ENCODE peak calls at places on chromosome 5, in four cellular contexts. B is heart left ventricle, Z is A549, J is transverse colon. N is an unnamed sample.

GRCh38 chr5:38285226-38285625 is 26.9 kb downstream of the EGFLAM start:
- DNase-seq in B (no peak), Z (no peak), J (no peak), N (no peak)

GRCh38 chr5:31639488-31640011 is 619 bp downstream of the PDZD2 start:
- DNase-seq in B (peak), Z (no peak), J (no peak), N (no peak)

GRCh38 chr5:119355636-119356383 is at the start of gene TNFAIP8:
- DNase-seq in B (peak), Z (no peak), J (peak), N (peak)

GRCh38 chr5:75337366-75338021 is 474 bp downstream of the HMGCR start:
- DNase-seq in B (peak), Z (no peak), J (peak), N (peak)

GRCh38 chr5:53095931-53096525 is 13.5 kb downstream of the MOCS2 start:
- DNase-seq in B (peak), Z (peak), J (peak), N (peak)

GRCh38 chr5:82931110-82931509 is 146.1 kb downstream of the TMEM167A start:
- DNase-seq in B (no peak), Z (no peak), J (no peak), N (no peak)

GRCh38 chr5:151079838-151080619 is 805 bp downstream of the TNIP1 start:
- DNase-seq in B (no peak), Z (peak), J (no peak), N (peak)

GRCh38 chr5:123448743-123449142 is 25.5 kb upstream of the CEP120 start:
- DNase-seq in B (no peak), Z (no peak), J (no peak), N (no peak)

GRCh38 chr5:5209101-5209500 is 69.0 kb downstream of the ADAMTS16 start:
- DNase-seq in B (no peak), Z (no peak), J (no peak), N (no peak)

GRCh38 chr5:93454896-93455295 is 126.1 kb downstream of the NR2F1-AS1 start:
- DNase-seq in B (no peak), Z (no peak), J (no peak), N (no peak)

GRCh38 chr5:36680066-36680465 is 73.7 kb downstream of the SLC1A3 start:
- DNase-seq in B (peak), Z (no peak), J (peak), N (no peak)

GRCh38 chr5:120466337-120467006 is 2.4 kb downstream of the PRR16 start:
- DNase-seq in B (no peak), Z (no peak), J (no peak), N (no peak)

GRCh38 chr5:111762895-111763294 is 5.9 kb upstream of the NREP start:
- DNase-seq in B (no peak), Z (no peak), J (no peak), N (no peak)

GRCh38 chr5:113043491-113043931 is 66.9 kb downstream of the DCP2 start:
- DNase-seq in B (peak), Z (no peak), J (no peak), N (peak)

GRCh38 chr5:172509405-172509781 is 55.1 kb upstream of the SH3PXD2B start:
- DNase-seq in B (peak), Z (no peak), J (peak), N (no peak)

GRCh38 chr5:151155777-151156731 is 1.5 kb downstream of the ANXA6 start:
- DNase-seq in B (peak), Z (no peak), J (peak), N (peak)

GRCh38 chr5:143435207-143435657 is 31.7 kb upstream of the NR3C1 start:
- DNase-seq in B (no peak), Z (no peak), J (peak), N (no peak)

GRCh38 chr5:151029179-151029855 is 8.9 kb downstream of the GPX3 start:
- DNase-seq in B (no peak), Z (no peak), J (no peak), N (no peak)

GRCh38 chr5:4651811-4652565 is 488.1 kb upstream of the ADAMTS16 start:
- DNase-seq in B (no peak), Z (no peak), J (no peak), N (no peak)

GRCh38 chr5:83927140-83927733 is 206.6 kb upstream of the HAPLN1 start:
- DNase-seq in B (peak), Z (peak), J (peak), N (peak)

GRCh38 chr5:169801324-169801777 is 164.3 kb downstream of the DOCK2 start:
- DNase-seq in B (no peak), Z (no peak), J (no peak), N (peak)

GRCh38 chr5:160312139-160312959 is at the start of gene CCNJL:
- DNase-seq in B (peak), Z (peak), J (peak), N (peak)

GRCh38 chr5:7916171-7916804 is 47.3 kb downstream of the MTRR start:
- DNase-seq in B (no peak), Z (no peak), J (no peak), N (no peak)

GRCh38 chr5:115888027-115888426 is 46.3 kb downstream of the AP3S1 start:
- DNase-seq in B (no peak), Z (no peak), J (no peak), N (peak)

GRCh38 chr5:133423618-133424282 is 188.6 kb downstream of the FSTL4 start:
- DNase-seq in B (peak), Z (peak), J (peak), N (peak)

GRCh38 chr5:88298425-88298824 is 29.8 kb upstream of the TMEM161B start:
- DNase-seq in B (no peak), Z (no peak), J (no peak), N (no peak)

GRCh38 chr5:168661593-168662485 is 82.7 kb upstream of the PANK3 start:
- DNase-seq in B (no peak), Z (no peak), J (no peak), N (no peak)

GRCh38 chr5:33937700-33938506 is 1.7 kb downstream of the RXFP3 start:
- DNase-seq in B (no peak), Z (no peak), J (no peak), N (no peak)

GRCh38 chr5:121969660-121970295 is 8.0 kb downstream of the SRFBP1 start:
- DNase-seq in B (no peak), Z (no peak), J (no peak), N (no peak)

GRCh38 chr5:145792840-145793239 is 42.3 kb downstream of the PRELID2 start:
- DNase-seq in B (no peak), Z (no peak), J (no peak), N (no peak)

GRCh38 chr5:172114875-172115422 is 73.1 kb downstream of the STK10 start:
- DNase-seq in B (peak), Z (no peak), J (peak), N (peak)

GRCh38 chr5:132222649-132223038 is 5.0 kb downstream of the P4HA2 start:
- DNase-seq in B (no peak), Z (no peak), J (no peak), N (no peak)

GRCh38 chr5:177133845-177134652 is 476 bp downstream of the NSD1 start:
- DNase-seq in B (peak), Z (peak), J (peak), N (peak)
- TF ChIP-seq POLR2A in B (no peak), Z (peak), J (peak), N (no peak)

GRCh38 chr5:74257645-74258328 is 382.7 kb downstream of the ENC1 start:
- DNase-seq in B (peak), Z (no peak), J (peak), N (peak)
- TF ChIP-seq POLR2A in B (no peak), Z (no peak), J (no peak), N (no peak)

DNA sequence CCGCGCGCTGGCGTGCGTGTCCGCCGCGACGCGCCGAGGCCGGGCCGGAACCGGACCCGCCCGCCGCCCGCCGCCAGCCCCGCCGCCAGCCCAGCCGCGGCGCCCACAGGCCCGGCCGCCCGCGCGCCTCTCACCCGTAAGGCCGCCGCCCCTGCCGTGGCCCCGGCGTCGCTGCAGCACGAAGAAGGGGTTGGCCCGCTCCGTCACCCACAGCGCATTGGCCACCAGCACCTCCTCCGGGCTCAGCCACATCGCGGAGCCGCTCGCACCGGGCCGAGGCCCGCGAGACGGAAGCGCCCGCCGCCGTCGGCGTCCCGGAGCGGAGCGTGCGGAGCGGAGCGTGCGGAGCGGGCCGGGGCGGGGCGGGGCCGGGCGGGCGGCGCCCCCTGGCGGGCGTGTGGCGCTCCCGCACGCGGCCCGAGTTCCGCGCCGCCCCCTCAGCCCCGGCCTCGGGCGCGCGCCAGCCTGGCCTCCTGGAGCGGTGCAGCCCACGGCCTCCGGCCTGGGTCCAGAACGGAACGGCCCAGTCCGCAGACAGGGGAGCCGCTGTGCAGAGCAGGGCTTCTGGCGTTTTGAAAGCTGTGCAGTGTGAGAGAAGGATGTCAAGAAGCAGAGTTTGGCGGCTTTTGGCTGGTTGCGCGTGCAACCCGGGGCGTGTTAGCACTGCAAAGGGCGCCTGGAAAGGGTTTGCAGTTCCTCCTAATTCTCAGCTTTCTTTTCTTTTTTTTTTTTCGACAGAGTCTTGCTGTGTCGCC is at the start of gene TBC1D9B:
- DNase-seq in B (peak), Z (peak), J (peak), N (peak)
- TF ChIP-seq POLR2A in B (peak), Z (peak), J (no peak), N (no peak)

GRCh38 chr5:173630724-173631365 is 14.4 kb upstream of the BOD1 start:
- DNase-seq in B (no peak), Z (no peak), J (no peak), N (no peak)
- TF ChIP-seq POLR2A in B (no peak), Z (no peak), J (no peak), N (no peak)

GRCh38 chr5:110738812-110739651 is at the start of gene SLC25A46:
- DNase-seq in B (peak), Z (peak), J (peak), N (peak)
- TF ChIP-seq POLR2A in B (peak), Z (peak), J (peak), N (peak)

DNA sequence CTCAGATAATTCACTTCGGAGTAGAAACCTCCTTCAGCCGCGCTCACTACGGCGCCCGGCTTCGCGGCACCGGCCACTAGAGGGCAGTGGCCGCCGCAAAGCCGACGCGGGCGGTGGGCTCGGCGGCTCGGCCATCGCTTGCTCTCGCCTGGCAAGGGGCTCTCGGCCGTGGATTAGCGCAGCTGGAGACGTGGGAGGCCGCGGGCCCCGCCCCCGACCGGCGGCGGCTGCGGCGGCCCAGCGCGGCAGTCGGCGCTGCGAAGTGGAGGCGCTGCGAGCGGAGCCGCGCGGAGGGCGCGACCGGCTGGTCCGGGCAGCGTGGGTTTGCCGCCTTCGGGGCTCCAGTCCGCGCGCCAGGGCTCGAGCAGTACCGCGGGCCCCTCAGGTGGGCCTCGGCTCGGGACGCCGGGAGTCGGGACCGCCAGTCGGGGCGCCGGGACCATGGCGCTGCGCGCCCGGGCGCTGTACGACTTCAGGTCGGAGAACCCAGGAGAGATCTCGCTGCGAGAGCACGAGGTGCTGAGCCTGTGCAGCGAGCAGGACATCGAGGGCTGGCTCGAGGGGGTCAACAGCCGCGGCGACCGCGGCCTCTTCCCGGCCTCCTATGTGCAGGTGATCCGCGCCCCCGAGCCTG is at the start of gene SNX18:
- DNase-seq in B (peak), Z (peak), J (peak), N (peak)
- TF ChIP-seq POLR2A in B (peak), Z (peak), J (peak), N (peak)

N was measured in erythroblast.